ENCODE peak calls at places on chromosomes 16 and 17, in ten cellular contexts. Y, E, P, L, I, T, G, M, X and D are unnamed samples. For H3K4me1 and H3K36me3, the result is how much of the 10 kb centered on the place peaks cover.

GRCh38 chr17:34981538-34982241 is 1.4 kb downstream of the LIG3 start:
- DNase-seq in Y (no peak), E (no peak), P (no peak), L (no peak), I (peak), T (no peak), G (peak), M (peak), X (no peak), D (peak)

GRCh38 chr17:72580321-72581127 is 459.7 kb downstream of the SOX9 start:
- DNase-seq in Y (no peak), E (no peak), P (peak), L (no peak), I (no peak), T (no peak), G (no peak), M (no peak), X (no peak), D (no peak)

GRCh38 chr17:75060434-75061054 is 13.5 kb downstream of the KCTD2 start:
- DNase-seq in Y (no peak), E (no peak), P (no peak), L (no peak), I (no peak), T (peak), G (no peak), M (no peak), X (no peak), D (no peak)

GRCh38 chr16:65817066-65817465 is 549.4 kb upstream of the CDH5 start:
- DNase-seq in Y (no peak), E (no peak), P (no peak), L (no peak), I (no peak), T (no peak), G (no peak), M (no peak), X (no peak), D (no peak)

GRCh38 chr17:10727192-10727591 is 2.6 kb downstream of the TMEM220 start:
- DNase-seq in Y (no peak), E (no peak), P (no peak), L (no peak), I (no peak), T (no peak), G (peak), M (no peak), X (no peak), D (no peak)

GRCh38 chr16:1645914-1646525 is 32.1 kb upstream of the JPT2 start:
- DNase-seq in Y (no peak), E (no peak), P (no peak), L (no peak), I (peak), T (no peak), G (peak), M (peak), X (no peak), D (no peak)

GRCh38 chr17:56653877-56654276 is 60.4 kb downstream of the NOG start:
- DNase-seq in Y (peak), E (no peak), P (no peak), L (no peak), I (peak), T (no peak), G (peak), M (peak), X (no peak), D (peak)

GRCh38 chr17:65930140-65930715 is 261.7 kb downstream of the CEP112 start:
- DNase-seq in Y (no peak), E (no peak), P (no peak), L (no peak), I (no peak), T (no peak), G (peak), M (no peak), X (no peak), D (no peak)

GRCh38 chr16:4303973-4304372 is 11.9 kb upstream of the GLIS2 start:
- DNase-seq in Y (no peak), E (no peak), P (no peak), L (no peak), I (no peak), T (no peak), G (no peak), M (no peak), X (no peak), D (no peak)

GRCh38 chr17:28661635-28662526 is at the start of the genes SDF2 and SUPT6H:
- DNase-seq in Y (peak), E (peak), P (peak), L (peak), I (peak), T (peak), G (peak), M (peak), X (peak), D (peak)

GRCh38 chr17:28665994-28666393 is 4.0 kb downstream of the SUPT6H start:
- DNase-seq in Y (no peak), E (no peak), P (no peak), L (no peak), I (no peak), T (no peak), G (no peak), M (no peak), X (no peak), D (no peak)

GRCh38 chr17:28662527-28662829 is 473 bp downstream of the SUPT6H start:
- DNase-seq in Y (no peak), E (no peak), P (no peak), L (no peak), I (no peak), T (no peak), G (no peak), M (no peak), X (no peak), D (no peak)

GRCh38 chr17:28667870-28668269 is 5.9 kb downstream of the SUPT6H start:
- DNase-seq in Y (no peak), E (no peak), P (no peak), L (no peak), I (no peak), T (no peak), G (no peak), M (no peak), X (no peak), D (no peak)

GRCh38 chr17:28663723-28664122 is 1.7 kb downstream of the SUPT6H start:
- DNase-seq in Y (no peak), E (no peak), P (no peak), L (no peak), I (no peak), T (no peak), G (no peak), M (no peak), X (no peak), D (no peak)
- H3K4me1 ChIP-seq in Y (under half), E (under half), P (under half), L (under half), I (under half), T (under half), G (under half), M (under half), X (under half), D (under half)

GRCh38 chr16:88072571-88073001 is 121.4 kb downstream of the BANP start:
- DNase-seq in Y (no peak), E (no peak), P (no peak), L (no peak), I (no peak), T (peak), G (no peak), M (no peak), X (no peak), D (no peak)
- H3K36me3 ChIP-seq in Y (under half), E (under half), P (under half), L (under half), I (under half), T (under half), G (under half), M (half or more), X (under half), D (under half)

GRCh38 chr17:28717578-28718316 is at the start of gene RAB34:
- DNase-seq in Y (no peak), E (peak), P (peak), L (peak), I (peak), T (peak), G (peak), M (peak), X (peak), D (peak)

GRCh38 chr17:28718990-28719433 is 773 bp upstream of the RPL23A start:
- DNase-seq in Y (no peak), E (peak), P (no peak), L (no peak), I (no peak), T (no peak), G (no peak), M (no peak), X (no peak), D (no peak)

GRCh38 chr17:28720247-28720996 is 637 bp downstream of the RPL23A start:
- DNase-seq in Y (peak), E (no peak), P (no peak), L (no peak), I (no peak), T (no peak), G (peak), M (peak), X (no peak), D (no peak)

GRCh38 chr17:28716740-28717577 is 709 bp downstream of the RAB34 start:
- DNase-seq in Y (no peak), E (no peak), P (peak), L (peak), I (peak), T (peak), G (peak), M (peak), X (peak), D (peak)

DNA sequence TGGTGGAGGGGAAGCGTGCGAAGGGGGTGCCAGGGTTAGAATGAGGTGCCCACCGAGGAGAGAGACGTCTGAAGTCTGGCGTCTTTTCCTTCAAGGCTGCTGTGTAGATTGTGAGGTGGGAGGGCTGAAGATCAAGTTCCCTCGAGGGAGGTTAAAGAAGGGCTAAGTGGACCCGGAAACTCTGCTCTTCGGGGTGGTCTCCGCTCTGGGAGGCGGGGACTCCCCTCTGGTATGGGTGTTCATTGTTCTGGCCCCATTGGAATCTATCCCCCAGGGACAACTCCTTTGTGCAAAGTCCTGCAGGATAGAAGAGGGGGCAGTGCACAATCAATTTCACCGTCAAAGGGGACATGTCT is 627 bp upstream of the RAB34 start:
- DNase-seq in Y (no peak), E (no peak), P (no peak), L (no peak), I (no peak), T (no peak), G (no peak), M (no peak), X (no peak), D (peak)
- H3K4me1 ChIP-seq in Y (under half), E (under half), P (under half), L (under half), I (under half), T (under half), G (under half), M (under half), X (under half), D (under half)

GRCh38 chr17:7589204-7589868 is 558 bp downstream of the SOX15 start:
- DNase-seq in Y (peak), E (peak), P (peak), L (peak), I (peak), T (peak), G (peak), M (peak), X (peak), D (peak)

GRCh38 chr17:7589891-7590611 is at the start of gene SOX15:
- DNase-seq in Y (no peak), E (no peak), P (no peak), L (no peak), I (peak), T (peak), G (peak), M (no peak), X (no peak), D (no peak)

GRCh38 chr17:7587831-7588230 is 2.1 kb downstream of the SOX15 start:
- DNase-seq in Y (no peak), E (no peak), P (no peak), L (no peak), I (no peak), T (peak), G (no peak), M (peak), X (no peak), D (no peak)

GRCh38 chr17:7587420-7587786 is 2.5 kb downstream of the SOX15 start:
- DNase-seq in Y (no peak), E (no peak), P (no peak), L (no peak), I (peak), T (peak), G (peak), M (peak), X (no peak), D (peak)

GRCh38 chr17:7588553-7589203 is 1.2 kb downstream of the SOX15 start:
- DNase-seq in Y (no peak), E (no peak), P (no peak), L (no peak), I (no peak), T (peak), G (peak), M (no peak), X (no peak), D (no peak)
- H3K36me3 ChIP-seq in Y (under half), E (under half), P (under half), L (under half), I (under half), T (half or more), G (under half), M (half or more), X (under half), D (under half)

GRCh38 chr16:84478172-84478948 is 26.1 kb downstream of the MEAK7 start:
- DNase-seq in Y (no peak), E (no peak), P (no peak), L (no peak), I (peak), T (no peak), G (peak), M (peak), X (no peak), D (no peak)
- H3K4me1 ChIP-seq in Y (under half), E (under half), P (under half), L (under half), I (under half), T (under half), G (under half), M (under half), X (under half), D (under half)

GRCh38 chr17:77611791-77612466 is 346.6 kb upstream of the TNRC6C start:
- DNase-seq in Y (no peak), E (no peak), P (no peak), L (no peak), I (no peak), T (no peak), G (no peak), M (no peak), X (no peak), D (no peak)
- H3K36me3 ChIP-seq in Y (under half), E (under half), P (under half), L (under half), I (under half), T (under half), G (under half), M (under half), X (under half), D (under half)

GRCh38 chr17:57887161-57887560 is 37.3 kb upstream of the MRPS23 start:
- DNase-seq in Y (no peak), E (no peak), P (no peak), L (no peak), I (no peak), T (no peak), G (no peak), M (no peak), X (no peak), D (no peak)

GRCh38 chr17:57888311-57889216 is 38.7 kb upstream of the MRPS23 start:
- DNase-seq in Y (no peak), E (no peak), P (no peak), L (no peak), I (no peak), T (no peak), G (peak), M (no peak), X (no peak), D (no peak)

GRCh38 chr17:57889892-57890856 is 40.3 kb upstream of the MRPS23 start:
- DNase-seq in Y (no peak), E (no peak), P (peak), L (peak), I (peak), T (peak), G (peak), M (peak), X (peak), D (no peak)

GRCh38 chr17:57890857-57891232 is 41.0 kb upstream of the MRPS23 start:
- DNase-seq in Y (no peak), E (no peak), P (no peak), L (no peak), I (no peak), T (peak), G (no peak), M (no peak), X (no peak), D (no peak)

GRCh38 chr17:57889252-57889651 is 39.4 kb upstream of the MRPS23 start:
- DNase-seq in Y (no peak), E (no peak), P (no peak), L (no peak), I (no peak), T (no peak), G (no peak), M (no peak), X (no peak), D (no peak)
- H3K4me1 ChIP-seq in Y (under half), E (under half), P (under half), L (half or more), I (under half), T (under half), G (half or more), M (under half), X (under half), D (under half)

GRCh38 chr16:10982430-10983174 is 38.2 kb downstream of the CLEC16A start:
- DNase-seq in Y (no peak), E (no peak), P (no peak), L (no peak), I (peak), T (peak), G (no peak), M (peak), X (no peak), D (no peak)

GRCh38 chr16:10978846-10979446 is 34.6 kb downstream of the CLEC16A start:
- DNase-seq in Y (no peak), E (no peak), P (no peak), L (no peak), I (no peak), T (no peak), G (no peak), M (no peak), X (no peak), D (no peak)

GRCh38 chr16:10981697-10982216 is 37.4 kb downstream of the CLEC16A start:
- DNase-seq in Y (no peak), E (no peak), P (no peak), L (no peak), I (no peak), T (no peak), G (peak), M (no peak), X (no peak), D (no peak)

GRCh38 chr16:10979717-10980601 is 35.6 kb downstream of the CLEC16A start:
- DNase-seq in Y (no peak), E (peak), P (peak), L (peak), I (no peak), T (peak), G (peak), M (no peak), X (peak), D (peak)

GRCh38 chr16:10980811-10981210 is 36.4 kb downstream of the CLEC16A start:
- DNase-seq in Y (no peak), E (no peak), P (no peak), L (no peak), I (no peak), T (no peak), G (no peak), M (no peak), X (no peak), D (no peak)
- H3K36me3 ChIP-seq in Y (under half), E (under half), P (under half), L (under half), I (under half), T (half or more), G (under half), M (under half), X (under half), D (under half)

GRCh38 chr16:50366126-50366525 is 2.7 kb downstream of the BRD7 start:
- DNase-seq in Y (no peak), E (no peak), P (no peak), L (no peak), I (no peak), T (no peak), G (no peak), M (no peak), X (no peak), D (no peak)
- H3K4me1 ChIP-seq in Y (under half), E (under half), P (under half), L (under half), I (under half), T (under half), G (under half), M (under half), X (under half), D (under half)

GRCh38 chr17:2705263-2705662 is 6.3 kb downstream of the CLUH start:
- DNase-seq in Y (no peak), E (no peak), P (peak), L (no peak), I (peak), T (peak), G (peak), M (peak), X (no peak), D (no peak)
- H3K36me3 ChIP-seq in Y (under half), E (under half), P (under half), L (under half), I (under half), T (under half), G (under half), M (under half), X (under half), D (under half)